ENCODE peak calls at places on chromosome 15, in nine cellular contexts. One of them, this sample, is unnamed. For H3K4me1, the result is how much of the 10 kb centered on the place peaks cover.

GRCh38 chr15:95410757-95411156 is 919.7 kb upstream of the NR2F2 start:
- DNase-seq in H9: no peak
- DNase-seq in endothelial cell of umbilical vein: no peak
- DNase-seq in astrocyte: no peak
- DNase-seq in A549: no peak
- DNase-seq in SK-N-SH: no peak
- DNase-seq in GM23338: no peak
- DNase-seq in neural progenitor cell: no peak
- DNase-seq in fibroblast of lung: no peak
- DNase-seq in this sample: no peak

GRCh38 chr15:86538141-86538540 is 458.5 kb downstream of the AGBL1 start:
- DNase-seq in astrocyte: peak
- DNase-seq in H9: no peak
- DNase-seq in neural progenitor cell: no peak
- DNase-seq in A549: no peak
- DNase-seq in fibroblast of lung: peak
- DNase-seq in GM23338: no peak
- DNase-seq in endothelial cell of umbilical vein: no peak
- DNase-seq in SK-N-SH: no peak
- DNase-seq in this sample: no peak

GRCh38 chr15:25089577-25089976 is 134.8 kb downstream of the SNRPN start:
- DNase-seq in H9: peak
- DNase-seq in SK-N-SH: no peak
- DNase-seq in GM23338: no peak
- DNase-seq in endothelial cell of umbilical vein: no peak
- DNase-seq in A549: no peak
- DNase-seq in neural progenitor cell: no peak
- DNase-seq in astrocyte: no peak
- DNase-seq in fibroblast of lung: no peak
- DNase-seq in this sample: no peak

GRCh38 chr15:87348746-87349145 is 907.8 kb downstream of the NTRK3 start:
- DNase-seq in A549: no peak
- DNase-seq in GM23338: no peak
- DNase-seq in endothelial cell of umbilical vein: no peak
- DNase-seq in H9: no peak
- DNase-seq in neural progenitor cell: no peak
- DNase-seq in SK-N-SH: no peak
- DNase-seq in fibroblast of lung: peak
- DNase-seq in astrocyte: peak
- DNase-seq in this sample: no peak

GRCh38 chr15:38843736-38844590 is 279.3 kb upstream of the RASGRP1 start:
- DNase-seq in GM23338: no peak
- DNase-seq in neural progenitor cell: no peak
- DNase-seq in H9: no peak
- DNase-seq in astrocyte: peak
- DNase-seq in A549: no peak
- DNase-seq in SK-N-SH: no peak
- DNase-seq in endothelial cell of umbilical vein: peak
- DNase-seq in fibroblast of lung: peak
- DNase-seq in this sample: no peak

GRCh38 chr15:68821898-68822380 is 1.2 kb upstream of the ANP32A start:
- DNase-seq in endothelial cell of umbilical vein: peak
- DNase-seq in astrocyte: no peak
- DNase-seq in GM23338: peak
- DNase-seq in SK-N-SH: no peak
- DNase-seq in fibroblast of lung: no peak
- DNase-seq in A549: no peak
- DNase-seq in neural progenitor cell: peak
- DNase-seq in H9: no peak
- DNase-seq in this sample: peak

GRCh38 chr15:40923551-40923950 is 5.6 kb upstream of the DLL4 start:
- DNase-seq in neural progenitor cell: no peak
- DNase-seq in fibroblast of lung: peak
- DNase-seq in H9: no peak
- DNase-seq in endothelial cell of umbilical vein: no peak
- DNase-seq in SK-N-SH: no peak
- DNase-seq in GM23338: no peak
- DNase-seq in astrocyte: no peak
- DNase-seq in A549: no peak
- DNase-seq in this sample: no peak

GRCh38 chr15:95995375-95996168 is 334.9 kb upstream of the NR2F2 start:
- DNase-seq in H9: no peak
- DNase-seq in astrocyte: peak
- DNase-seq in endothelial cell of umbilical vein: peak
- DNase-seq in SK-N-SH: no peak
- DNase-seq in fibroblast of lung: peak
- DNase-seq in neural progenitor cell: no peak
- DNase-seq in GM23338: no peak
- DNase-seq in A549: no peak
- DNase-seq in this sample: no peak

GRCh38 chr15:69468241-69469121 is 15.9 kb downstream of the RPLP1 start:
- DNase-seq in SK-N-SH: peak
- DNase-seq in A549: no peak
- DNase-seq in fibroblast of lung: peak
- DNase-seq in H9: no peak
- DNase-seq in neural progenitor cell: no peak
- DNase-seq in astrocyte: peak
- DNase-seq in endothelial cell of umbilical vein: no peak
- DNase-seq in GM23338: no peak
- DNase-seq in this sample: no peak

GRCh38 chr15:91872356-91873132 is 19.0 kb downstream of the SLCO3A1 start:
- DNase-seq in fibroblast of lung: no peak
- DNase-seq in A549: no peak
- DNase-seq in GM23338: no peak
- DNase-seq in neural progenitor cell: no peak
- DNase-seq in H9: no peak
- DNase-seq in endothelial cell of umbilical vein: no peak
- DNase-seq in SK-N-SH: no peak
- DNase-seq in astrocyte: no peak
- DNase-seq in this sample: no peak

GRCh38 chr15:91873133-91873526 is 19.6 kb downstream of the SLCO3A1 start:
- DNase-seq in astrocyte: no peak
- DNase-seq in neural progenitor cell: no peak
- DNase-seq in A549: no peak
- DNase-seq in GM23338: no peak
- DNase-seq in fibroblast of lung: no peak
- DNase-seq in SK-N-SH: no peak
- DNase-seq in endothelial cell of umbilical vein: no peak
- DNase-seq in H9: no peak
- DNase-seq in this sample: no peak

GRCh38 chr15:91878319-91878718 is 24.8 kb downstream of the SLCO3A1 start:
- DNase-seq in A549: no peak
- DNase-seq in endothelial cell of umbilical vein: no peak
- DNase-seq in astrocyte: no peak
- DNase-seq in neural progenitor cell: no peak
- DNase-seq in GM23338: no peak
- DNase-seq in H9: no peak
- DNase-seq in SK-N-SH: no peak
- DNase-seq in fibroblast of lung: no peak
- DNase-seq in this sample: no peak

GRCh38 chr15:91876187-91876586 is 22.7 kb downstream of the SLCO3A1 start:
- DNase-seq in A549: no peak
- DNase-seq in SK-N-SH: no peak
- DNase-seq in GM23338: no peak
- DNase-seq in H9: no peak
- DNase-seq in fibroblast of lung: no peak
- DNase-seq in neural progenitor cell: no peak
- DNase-seq in endothelial cell of umbilical vein: no peak
- DNase-seq in astrocyte: no peak
- DNase-seq in this sample: no peak

DNA sequence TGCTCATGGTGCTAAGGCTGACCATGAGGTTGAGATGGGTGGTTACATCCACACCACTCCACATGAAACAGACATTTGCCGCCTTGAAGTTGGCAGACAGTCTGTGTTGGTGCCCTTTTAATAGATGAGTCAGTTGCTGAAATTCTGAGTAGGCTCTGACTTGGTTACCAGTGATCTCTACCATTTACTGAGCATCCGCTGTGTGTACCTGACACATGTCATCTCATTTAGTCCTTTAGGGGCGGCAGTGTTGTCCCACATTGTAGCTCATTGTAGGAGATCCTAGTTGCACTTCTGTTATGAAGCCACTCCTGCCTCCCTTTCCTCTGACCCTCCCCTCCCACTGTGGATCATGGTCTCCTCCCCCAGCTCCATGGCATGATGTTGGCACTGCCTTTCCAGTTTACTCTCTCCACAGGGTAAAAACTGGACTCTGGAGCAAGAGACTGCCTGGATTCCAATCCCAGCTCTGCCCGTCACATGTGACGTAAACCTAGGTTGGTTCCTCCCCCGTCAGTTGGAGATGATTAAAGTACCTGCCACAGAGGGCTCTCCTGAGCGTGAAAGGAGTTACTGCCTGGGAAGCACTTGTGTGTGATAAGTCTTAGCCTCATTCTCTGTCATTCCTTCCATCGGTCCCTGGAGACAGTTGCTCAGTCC is 21.6 kb downstream of the SLCO3A1 start:
- DNase-seq in GM23338: peak
- DNase-seq in fibroblast of lung: no peak
- DNase-seq in astrocyte: no peak
- DNase-seq in H9: no peak
- DNase-seq in SK-N-SH: no peak
- DNase-seq in neural progenitor cell: no peak
- DNase-seq in A549: no peak
- DNase-seq in endothelial cell of umbilical vein: no peak
- DNase-seq in this sample: no peak
- H3K4me1 ChIP-seq in GM23338: under half
- H3K4me1 ChIP-seq in fibroblast of lung: under half
- H3K4me1 ChIP-seq in astrocyte: under half
- H3K4me1 ChIP-seq in H9: under half
- H3K4me1 ChIP-seq in SK-N-SH: under half
- H3K4me1 ChIP-seq in neural progenitor cell: under half
- H3K4me1 ChIP-seq in A549: under half
- H3K4me1 ChIP-seq in endothelial cell of umbilical vein: under half
- H3K4me1 ChIP-seq in this sample: under half

DNA sequence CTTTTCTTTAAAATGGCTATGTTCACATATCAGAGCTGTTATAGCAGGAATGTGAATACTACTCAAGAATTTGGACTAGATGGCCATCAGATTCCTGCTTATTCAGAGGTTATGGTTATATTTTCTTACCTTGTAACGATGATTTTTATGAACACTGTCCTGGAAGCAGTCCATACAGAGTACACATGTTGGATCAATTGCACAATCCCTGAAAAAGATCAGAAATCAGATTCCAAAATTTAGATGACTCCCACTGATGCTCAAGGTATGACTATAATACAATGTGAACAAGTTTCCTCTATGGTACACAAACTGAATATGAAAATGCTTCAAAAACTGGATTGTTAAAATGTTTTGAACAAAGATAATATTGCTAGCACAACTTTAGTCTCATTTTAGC is 23.3 kb downstream of the UBR1 start:
- DNase-seq in H9: no peak
- DNase-seq in SK-N-SH: no peak
- DNase-seq in GM23338: no peak
- DNase-seq in fibroblast of lung: no peak
- DNase-seq in endothelial cell of umbilical vein: no peak
- DNase-seq in A549: no peak
- DNase-seq in neural progenitor cell: no peak
- DNase-seq in astrocyte: no peak
- DNase-seq in this sample: no peak
- TF ChIP-seq CTCF in H9: no peak
- TF ChIP-seq CTCF in SK-N-SH: no peak
- TF ChIP-seq CTCF in GM23338: no peak
- TF ChIP-seq CTCF in fibroblast of lung: no peak
- TF ChIP-seq CTCF in endothelial cell of umbilical vein: no peak
- TF ChIP-seq CTCF in A549: no peak
- TF ChIP-seq CTCF in neural progenitor cell: no peak
- TF ChIP-seq CTCF in astrocyte: no peak
- TF ChIP-seq CTCF in this sample: no peak

GRCh38 chr15:75030424-75030823 is 7.0 kb downstream of the PPCDC start:
- DNase-seq in H9: no peak
- DNase-seq in A549: no peak
- DNase-seq in GM23338: peak
- DNase-seq in endothelial cell of umbilical vein: no peak
- DNase-seq in astrocyte: no peak
- DNase-seq in fibroblast of lung: no peak
- DNase-seq in neural progenitor cell: no peak
- DNase-seq in SK-N-SH: no peak
- DNase-seq in this sample: no peak

GRCh38 chr15:75027551-75027950 is 4.2 kb downstream of the PPCDC start:
- DNase-seq in A549: no peak
- DNase-seq in SK-N-SH: no peak
- DNase-seq in GM23338: no peak
- DNase-seq in endothelial cell of umbilical vein: no peak
- DNase-seq in astrocyte: no peak
- DNase-seq in H9: no peak
- DNase-seq in neural progenitor cell: no peak
- DNase-seq in fibroblast of lung: no peak
- DNase-seq in this sample: no peak

GRCh38 chr15:75030023-75030413 is 6.6 kb downstream of the PPCDC start:
- DNase-seq in H9: no peak
- DNase-seq in endothelial cell of umbilical vein: no peak
- DNase-seq in GM23338: no peak
- DNase-seq in A549: no peak
- DNase-seq in neural progenitor cell: no peak
- DNase-seq in SK-N-SH: no peak
- DNase-seq in astrocyte: no peak
- DNase-seq in fibroblast of lung: no peak
- DNase-seq in this sample: no peak

GRCh38 chr15:75028991-75029377 is 5.6 kb downstream of the PPCDC start:
- DNase-seq in H9: no peak
- DNase-seq in GM23338: peak
- DNase-seq in astrocyte: no peak
- DNase-seq in SK-N-SH: no peak
- DNase-seq in endothelial cell of umbilical vein: no peak
- DNase-seq in A549: no peak
- DNase-seq in fibroblast of lung: no peak
- DNase-seq in neural progenitor cell: no peak
- DNase-seq in this sample: no peak

DNA sequence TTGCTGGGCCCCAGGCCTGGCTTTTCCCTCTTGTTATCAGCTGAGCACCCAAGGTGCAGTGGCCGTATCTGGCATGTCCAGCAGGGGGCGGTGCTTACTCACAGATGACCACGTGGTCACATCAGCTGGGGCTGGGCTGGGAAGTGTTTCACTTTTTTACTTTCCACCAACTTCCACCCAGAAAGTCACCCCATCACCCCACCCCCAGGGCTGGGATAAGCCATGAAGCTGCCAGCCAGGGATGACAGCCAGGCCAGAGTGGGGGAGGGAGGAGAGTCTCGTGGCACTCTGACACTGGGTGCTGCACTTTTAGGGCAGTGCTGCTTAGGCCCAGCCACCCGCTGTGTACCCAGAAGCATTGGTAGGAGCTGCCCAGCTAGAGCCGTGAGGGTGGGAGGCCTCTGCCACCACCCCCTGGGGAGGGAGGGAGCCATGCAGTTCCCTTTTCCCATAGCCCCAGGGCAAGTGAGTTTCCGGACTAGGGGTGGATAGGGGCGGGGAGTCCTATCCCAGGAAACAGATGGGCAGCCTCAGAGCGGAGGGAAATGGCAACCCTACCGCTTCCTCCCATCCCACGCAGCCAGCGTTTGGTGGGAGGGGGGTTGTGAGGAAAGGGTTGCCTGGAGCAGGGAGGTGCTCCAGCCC is 6.1 kb downstream of the PPCDC start:
- DNase-seq in GM23338: peak
- DNase-seq in astrocyte: peak
- DNase-seq in neural progenitor cell: peak
- DNase-seq in A549: peak
- DNase-seq in endothelial cell of umbilical vein: peak
- DNase-seq in fibroblast of lung: peak
- DNase-seq in H9: peak
- DNase-seq in SK-N-SH: peak
- DNase-seq in this sample: peak
- H3K4me2 ChIP-seq in GM23338: peak
- H3K4me2 ChIP-seq in astrocyte: peak
- H3K4me2 ChIP-seq in neural progenitor cell: no peak
- H3K4me2 ChIP-seq in A549: peak
- H3K4me2 ChIP-seq in endothelial cell of umbilical vein: peak
- H3K4me2 ChIP-seq in fibroblast of lung: peak
- H3K4me2 ChIP-seq in H9: no peak
- H3K4me2 ChIP-seq in SK-N-SH: peak
- H3K4me2 ChIP-seq in this sample: peak

GRCh38 chr15:101614761-101615160 is 37.4 kb downstream of the TM2D3 start:
- DNase-seq in H9: no peak
- DNase-seq in astrocyte: no peak
- DNase-seq in A549: no peak
- DNase-seq in GM23338: no peak
- DNase-seq in SK-N-SH: no peak
- DNase-seq in fibroblast of lung: no peak
- DNase-seq in neural progenitor cell: no peak
- DNase-seq in endothelial cell of umbilical vein: no peak
- DNase-seq in this sample: no peak
- H3K4me1 ChIP-seq in H9: under half
- H3K4me1 ChIP-seq in astrocyte: under half
- H3K4me1 ChIP-seq in A549: under half
- H3K4me1 ChIP-seq in GM23338: under half
- H3K4me1 ChIP-seq in SK-N-SH: half or more
- H3K4me1 ChIP-seq in fibroblast of lung: under half
- H3K4me1 ChIP-seq in neural progenitor cell: under half
- H3K4me1 ChIP-seq in endothelial cell of umbilical vein: under half
- H3K4me1 ChIP-seq in this sample: under half